ENCODE peak calls at places on chromosomes 1 and 21, in ten cellular contexts. Z, H, T, W, G, D, R, O, B and X are unnamed samples.

GRCh38 chr1:76695535-76695934 is 171.7 kb upstream of the ST6GALNAC5 start:
- DNase-seq in R (no peak), W (no peak), O (no peak), B (no peak), H (no peak), Z (no peak), D (no peak), G (no peak), T (no peak), X (no peak)

GRCh38 chr1:156616463-156616862 is 2.8 kb upstream of the HAPLN2 start:
- DNase-seq in R (no peak), H (peak; percentile 38), W (peak; percentile 54), D (no peak), T (peak; percentile 74), B (peak; percentile 36), O (no peak), Z (no peak), G (no peak), X (peak; percentile 94)

GRCh38 chr21:14056771-14057191 is 154.0 kb downstream of the LIPI start:
- DNase-seq in Z (no peak), B (no peak), D (no peak), O (no peak), G (no peak), H (no peak), R (peak; percentile 23), T (no peak), W (no peak), X (no peak)

GRCh38 chr1:165056914-165057313 is 299.6 kb downstream of the LMX1A start:
- DNase-seq in O (no peak), B (no peak), H (no peak), D (no peak), G (no peak), R (no peak), T (no peak), W (no peak), Z (no peak), X (no peak)

GRCh38 chr1:165854101-165854845 is 26.9 kb downstream of the UCK2 start:
- DNase-seq in W (peak; percentile 97), T (peak; percentile 70), O (peak; percentile 54), G (no peak), B (peak; percentile 95), R (no peak), H (peak; percentile 76), Z (no peak), D (no peak), X (peak; percentile 69)

GRCh38 chr1:21857840-21858670 is 46.0 kb downstream of the LDLRAD2 start:
- DNase-seq in G (no peak), W (peak; percentile 56), H (no peak), T (peak; percentile 65), B (no peak), D (no peak), O (no peak), Z (no peak), R (no peak), X (no peak)

GRCh38 chr1:206544562-206545257 is 37.4 kb downstream of the RASSF5 start:
- DNase-seq in R (peak; percentile 92), T (peak; percentile 52), O (no peak), H (peak; percentile 31), D (no peak), B (peak; percentile 29), Z (peak; percentile 95), W (peak; percentile 46), G (peak; percentile 55), X (peak; percentile 68)

GRCh38 chr1:67134692-67135091 is at the start of gene C1orf141:
- DNase-seq in B (no peak), W (peak; percentile 15), Z (no peak), D (no peak), T (no peak), G (no peak), H (no peak), O (no peak), R (peak; percentile 63), X (no peak)

GRCh38 chr1:51555866-51556619 is 37.0 kb upstream of the EPS15 start:
- DNase-seq in O (no peak), D (no peak), B (no peak), W (no peak), H (no peak), R (no peak), G (no peak), Z (no peak), T (no peak), X (no peak)

GRCh38 chr1:53121319-53122172 is 20.9 kb downstream of the SLC1A7 start:
- DNase-seq in H (peak; percentile 64), W (peak; percentile 61), Z (no peak), B (no peak), G (peak; percentile 90), R (no peak), O (no peak), D (no peak), T (no peak), X (peak; percentile 27)

GRCh38 chr1:154847891-154848290 is 22.2 kb downstream of the KCNN3 start:
- DNase-seq in B (no peak), O (no peak), T (no peak), D (no peak), G (peak; percentile 32), R (no peak), H (no peak), W (no peak), Z (no peak), X (no peak)

GRCh38 chr1:21313886-21314796 is 23.9 kb upstream of the ECE1 start:
- DNase-seq in G (peak; percentile 66), O (no peak), B (no peak), D (no peak), Z (no peak), H (no peak), R (no peak), W (no peak), T (no peak), X (no peak)

GRCh38 chr1:1397839-1398523 is 1.2 kb downstream of the CCNL2 start:
- DNase-seq in D (no peak), T (peak; percentile 69), B (no peak), O (no peak), G (no peak), Z (no peak), H (no peak), R (no peak), W (peak; percentile 83), X (no peak)

GRCh38 chr1:165364432-165365133 is 8.1 kb upstream of the LMX1A start:
- DNase-seq in R (no peak), W (peak; percentile 76), B (no peak), G (no peak), T (no peak), D (no peak), O (no peak), H (peak; percentile 66), Z (no peak), X (no peak)

GRCh38 chr1:147913362-147913761 is 10.8 kb downstream of the GJA8 start:
- DNase-seq in D (no peak), H (no peak), Z (peak; percentile 64), G (no peak), T (no peak), B (no peak), W (no peak), O (no peak), R (no peak), X (no peak)

GRCh38 chr1:201275266-201275666 is 8.0 kb upstream of the PKP1 start:
- DNase-seq in B (peak; percentile 94), H (peak; percentile 93), G (no peak), W (peak; percentile 77), T (peak; percentile 35), Z (no peak), D (no peak), O (peak; percentile 62), R (no peak), X (peak; percentile 99)

GRCh38 chr21:41294548-41295231 is 21.9 kb upstream of the FAM3B start:
- DNase-seq in W (no peak), D (no peak), Z (no peak), R (no peak), B (no peak), G (no peak), O (no peak), H (no peak), T (no peak), X (no peak)

GRCh38 chr1:31674626-31675025 is 29.2 kb downstream of the COL16A1 start:
- DNase-seq in D (no peak), G (no peak), Z (no peak), R (no peak), H (no peak), T (no peak), B (no peak), W (no peak), O (no peak), X (no peak)

GRCh38 chr1:87331319-87332269 is 2.9 kb downstream of the LMO4 start:
- DNase-seq in H (peak; percentile 37), T (peak; percentile 65), Z (peak; percentile 96), O (no peak), B (no peak), D (no peak), G (peak; percentile 70), W (peak; percentile 68), R (peak; percentile 87), X (no peak)

GRCh38 chr1:25773441-25774125 is 26.4 kb upstream of the SELENON start:
- DNase-seq in T (no peak), D (no peak), B (peak; percentile 58), H (no peak), G (no peak), O (peak; percentile 16), R (no peak), W (no peak), Z (no peak), X (no peak)

GRCh38 chr1:235090406-235091069 is 38.1 kb downstream of the TOMM20 start:
- DNase-seq in B (no peak), D (no peak), H (no peak), G (no peak), O (no peak), W (no peak), Z (no peak), R (peak; percentile 86), T (no peak), X (peak; percentile 80)

GRCh38 chr1:60831780-60832179 is 250.6 kb upstream of the NFIA start:
- DNase-seq in D (no peak), T (no peak), W (no peak), G (no peak), H (no peak), Z (no peak), R (no peak), B (no peak), O (no peak), X (no peak)

GRCh38 chr1:159008744-159009188 is 941 bp upstream of the IFI16 start:
- DNase-seq in T (peak; percentile 20), H (peak; percentile 20), B (no peak), G (no peak), D (peak; percentile 30), O (no peak), R (no peak), Z (no peak), W (peak; percentile 26), X (peak; percentile 19)

GRCh38 chr1:89566761-89567174 is 42.1 kb downstream of the LRRC8B start:
- DNase-seq in O (no peak), R (no peak), D (no peak), W (peak; percentile 38), G (peak; percentile 46), Z (no peak), H (no peak), B (no peak), T (no peak), X (no peak)

GRCh38 chr1:240149488-240150094 is 57.9 kb downstream of the FMN2 start:
- DNase-seq in O (no peak), R (no peak), W (peak; percentile 48), H (peak; percentile 13), T (peak; percentile 38), D (no peak), B (peak; percentile 22), G (no peak), Z (no peak), X (peak; percentile 55)

GRCh38 chr21:35925497-35925896 is 134.8 kb downstream of the SETD4 start:
- DNase-seq in Z (peak; percentile 90), H (peak; percentile 55), W (peak; percentile 80), R (no peak), O (no peak), B (peak; percentile 72), G (no peak), T (peak; percentile 96), D (no peak), X (peak; percentile 70)

GRCh38 chr1:53314096-53314495 is 13.8 kb downstream of the LRP8 start:
- DNase-seq in Z (no peak), G (no peak), H (no peak), T (no peak), D (no peak), O (no peak), R (no peak), W (no peak), B (no peak), X (no peak)

GRCh38 chr1:179230721-179231120 is 1.2 kb upstream of the ABL2 start:
- DNase-seq in B (no peak), D (no peak), R (no peak), O (no peak), G (no peak), Z (no peak), H (no peak), T (peak; percentile 19), W (no peak), X (no peak)